ENCODE peak calls at places on chromosomes 5 and 9, in six cellular contexts. K, E, O, L, N and S are unnamed samples.

GRCh38 chr5:126972062-126972895 is 58.1 kb downstream of the MARCHF3 start:
- DNase-seq in K (peak), E (no peak), O (peak), L (peak), N (no peak), S (no peak)

GRCh38 chr9:7756088-7756487 is 43.5 kb downstream of the DMAC1 start:
- DNase-seq in K (no peak), E (peak), O (no peak), L (no peak), N (no peak), S (no peak)

GRCh38 chr9:90607701-90608122 is 34.9 kb downstream of the DIRAS2 start:
- DNase-seq in K (no peak), E (no peak), O (no peak), L (no peak), N (no peak), S (no peak)

GRCh38 chr5:60349891-60350415 is 350.0 kb downstream of the DEPDC1B start:
- DNase-seq in K (no peak), E (no peak), O (no peak), L (no peak), N (no peak), S (no peak)

GRCh38 chr5:141003791-141004601 is 37.7 kb downstream of the PCDHAC2 start:
- DNase-seq in K (peak), E (no peak), O (no peak), L (no peak), N (no peak), S (peak)

GRCh38 chr5:115450741-115451140 is 93.8 kb downstream of the FEM1C start:
- DNase-seq in K (no peak), E (peak), O (no peak), L (no peak), N (no peak), S (no peak)

GRCh38 chr5:68343421-68343826 is 127.9 kb downstream of the PIK3R1 start:
- DNase-seq in K (no peak), E (peak), O (no peak), L (no peak), N (no peak), S (no peak)

GRCh38 chr5:5351288-5352089 is 71.0 kb upstream of the ICE1 start:
- DNase-seq in K (no peak), E (peak), O (no peak), L (no peak), N (no peak), S (no peak)

GRCh38 chr5:178507151-178507932 is 82.9 kb downstream of the COL23A1 start:
- DNase-seq in K (no peak), E (no peak), O (no peak), L (no peak), N (no peak), S (no peak)

GRCh38 chr9:118618091-118618490 is 751.1 kb downstream of the BRINP1 start:
- DNase-seq in K (no peak), E (peak), O (no peak), L (no peak), N (no peak), S (no peak)